ENCODE peak calls at places on chromosomes 5 and 9, in five cellular contexts. X is breast epithelium, J is Calu3, S is GM12865, W is lower leg skin. Z is an unnamed sample.

GRCh38 chr9:16312116-16312515 is 558.4 kb downstream of the BNC2 start:
- DNase-seq in X (no peak), J (no peak), S (no peak), W (no peak), Z (no peak)

GRCh38 chr5:168086104-168086610 is 205.3 kb upstream of the WWC1 start:
- DNase-seq in X (no peak), J (peak; percentile 63), S (no peak), W (no peak), Z (no peak)

GRCh38 chr5:7663808-7664207 is 187.1 kb downstream of the CFAP90 start:
- DNase-seq in X (no peak), J (no peak), S (no peak), W (no peak), Z (no peak)

GRCh38 chr5:10689391-10690081 is 71.5 kb downstream of the DAP start:
- DNase-seq in X (no peak), J (peak; percentile 34), S (peak; percentile 64), W (no peak), Z (no peak)

GRCh38 chr5:143955140-143955539 is 143.2 kb downstream of the HMHB1 start:
- DNase-seq in X (no peak), J (no peak), S (no peak), W (no peak), Z (no peak)

GRCh38 chr5:29950416-29951145 is 1242.9 kb upstream of the CDH6 start:
- DNase-seq in X (no peak), J (no peak), S (no peak), W (no peak), Z (no peak)

GRCh38 chr5:98921947-98922508 is 6.8 kb downstream of the CHD1 start:
- DNase-seq in X (no peak), J (no peak), S (no peak), W (no peak), Z (no peak)

GRCh38 chr5:1772634-1773033 is 27.0 kb downstream of the MRPL36 start:
- DNase-seq in X (no peak), J (no peak), S (peak; percentile 52), W (no peak), Z (no peak)

GRCh38 chr9:117734523-117735314 is 30.5 kb downstream of the TLR4 start:
- DNase-seq in X (no peak), J (no peak), S (no peak), W (no peak), Z (no peak)

GRCh38 chr9:84139296-84140100 is 158.9 kb downstream of the RMI1 start:
- DNase-seq in X (peak; percentile 44), J (no peak), S (peak; percentile 55), W (no peak), Z (no peak)

GRCh38 chr9:17578911-17579793 is at the start of gene SH3GL2:
- DNase-seq in X (no peak), J (peak; percentile 65), S (peak; percentile 7), W (no peak), Z (peak; percentile 61)

GRCh38 chr9:96367943-96368342 is 15.6 kb downstream of the SLC35D2 start:
- DNase-seq in X (no peak), J (no peak), S (no peak), W (no peak), Z (no peak)

GRCh38 chr5:76836181-76836580 is 13.6 kb upstream of the S100Z start:
- DNase-seq in X (no peak), J (no peak), S (no peak), W (no peak), Z (no peak)

GRCh38 chr9:89986190-89986589 is 381.4 kb downstream of the GADD45G start:
- DNase-seq in X (no peak), J (no peak), S (no peak), W (no peak), Z (no peak)

GRCh38 chr5:10583663-10584572 is 20.0 kb downstream of the ANKRD33B start:
- DNase-seq in X (no peak), J (no peak), S (no peak), W (peak; percentile 56), Z (no peak)

GRCh38 chr9:14062449-14063187 is 251.3 kb downstream of the NFIB start:
- DNase-seq in X (no peak), J (no peak), S (no peak), W (no peak), Z (no peak)

GRCh38 chr9:135410831-135411473 is 68.6 kb upstream of the PPP1R26 start:
- DNase-seq in X (no peak), J (no peak), S (no peak), W (peak; percentile 58), Z (peak; percentile 35)

GRCh38 chr5:124909734-124910133 is 163.3 kb upstream of the ZNF608 start:
- DNase-seq in X (no peak), J (no peak), S (no peak), W (no peak), Z (no peak)

GRCh38 chr9:137369911-137370630 is 52.9 kb downstream of the EXD3 start:
- DNase-seq in X (no peak), J (no peak), S (no peak), W (peak; percentile 70), Z (no peak)

GRCh38 chr9:133478851-133479711 is at the start of gene SLC2A6:
- DNase-seq in X (peak; percentile 59), J (peak; percentile 81), S (peak; percentile 91), W (peak; percentile 94), Z (peak; percentile 83)

GRCh38 chr5:126610616-126611015 is 9.9 kb downstream of the PHAX start:
- DNase-seq in X (no peak), J (no peak), S (no peak), W (peak; percentile 71), Z (no peak)

GRCh38 chr5:126614189-126614588 is 13.4 kb downstream of the PHAX start:
- DNase-seq in X (no peak), J (no peak), S (no peak), W (peak; percentile 34), Z (no peak)

GRCh38 chr5:126619781-126620180 is 19.0 kb downstream of the PHAX start:
- DNase-seq in X (no peak), J (no peak), S (no peak), W (no peak), Z (no peak)

GRCh38 chr5:126610163-126610562 is 9.4 kb downstream of the PHAX start:
- DNase-seq in X (no peak), J (no peak), S (no peak), W (no peak), Z (no peak)

DNA sequence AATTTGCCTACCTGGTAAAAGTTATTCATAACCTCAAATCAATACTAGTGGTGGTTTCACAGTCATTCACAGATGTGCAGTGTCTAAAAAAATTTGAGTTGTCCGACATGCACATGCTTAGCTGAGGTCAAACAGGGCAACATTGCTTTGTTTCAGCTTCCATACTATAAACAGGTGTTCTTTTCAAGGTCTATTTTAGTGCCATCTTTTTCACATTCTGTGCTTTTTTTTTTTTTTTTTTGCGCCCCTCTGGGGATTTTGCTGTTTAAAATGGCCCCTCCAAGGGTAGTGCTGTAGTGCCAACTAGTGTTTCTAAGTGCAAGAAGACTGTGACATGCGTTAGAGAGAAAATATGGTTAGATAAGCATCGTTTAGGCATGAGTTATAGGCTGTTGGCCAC is 14.5 kb downstream of the PHAX start:
- DNase-seq in X (no peak), J (no peak), S (peak; percentile 82), W (no peak), Z (no peak)
- TF ChIP-seq CTCF in X (no peak), J (no peak), S (peak; percentile 29), W (no peak), Z (no peak)

DNA sequence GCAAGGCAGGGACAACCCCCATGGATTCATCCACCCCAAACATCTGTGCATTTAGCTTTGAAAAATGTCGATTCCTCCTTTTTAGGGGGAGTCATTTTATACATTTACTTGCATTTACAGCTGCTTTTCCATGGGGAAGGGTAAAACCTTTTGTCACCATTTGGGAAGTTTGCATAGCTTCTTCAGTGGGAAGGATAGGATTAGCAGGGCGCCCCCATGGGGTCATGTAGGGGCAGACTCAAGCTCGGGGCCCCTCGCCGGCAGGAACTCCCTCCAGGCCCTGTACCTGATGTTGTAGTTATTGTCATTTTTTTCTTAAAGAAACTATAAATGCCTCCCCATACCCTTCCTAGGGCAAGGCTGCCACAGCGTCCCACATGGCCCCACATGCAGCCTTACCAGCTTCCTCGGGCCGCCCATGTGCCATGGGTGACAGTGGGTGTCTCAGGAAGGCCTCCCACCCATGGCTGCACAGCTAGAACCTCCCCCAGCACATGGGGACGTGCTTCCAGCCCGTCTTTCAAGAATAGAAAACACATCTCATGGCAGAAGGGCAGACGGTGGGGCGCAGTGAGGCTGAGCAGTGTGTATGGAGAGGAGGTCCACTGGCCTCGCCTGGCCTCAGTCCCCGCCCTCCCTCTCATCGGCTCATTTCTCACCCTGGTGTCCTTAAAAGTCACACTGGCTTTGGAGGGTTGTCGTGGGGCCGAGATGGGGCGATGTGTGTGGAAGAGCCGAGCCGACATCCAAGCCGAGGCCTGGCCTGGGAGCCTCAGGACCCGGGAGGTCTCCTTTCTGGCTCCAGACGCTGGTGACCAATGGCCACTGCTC is 76.1 kb upstream of the OTULINL start:
- DNase-seq in X (no peak), J (no peak), S (no peak), W (peak; percentile 71), Z (no peak)
- TF ChIP-seq CTCF in X (no peak), J (no peak), S (no peak), W (no peak), Z (no peak)

GRCh38 chr9:77899679-77900354 is 131.8 kb downstream of the GNAQ start:
- DNase-seq in X (no peak), J (no peak), S (no peak), W (no peak), Z (no peak)

GRCh38 chr9:77893706-77894105 is 137.9 kb downstream of the GNAQ start:
- DNase-seq in X (no peak), J (no peak), S (no peak), W (no peak), Z (no peak)

GRCh38 chr9:77898864-77899263 is 132.7 kb downstream of the GNAQ start:
- DNase-seq in X (no peak), J (no peak), S (no peak), W (no peak), Z (no peak)

GRCh38 chr9:77896269-77897245 is 135.1 kb downstream of the GNAQ start:
- DNase-seq in X (no peak), J (no peak), S (no peak), W (no peak), Z (no peak)

DNA sequence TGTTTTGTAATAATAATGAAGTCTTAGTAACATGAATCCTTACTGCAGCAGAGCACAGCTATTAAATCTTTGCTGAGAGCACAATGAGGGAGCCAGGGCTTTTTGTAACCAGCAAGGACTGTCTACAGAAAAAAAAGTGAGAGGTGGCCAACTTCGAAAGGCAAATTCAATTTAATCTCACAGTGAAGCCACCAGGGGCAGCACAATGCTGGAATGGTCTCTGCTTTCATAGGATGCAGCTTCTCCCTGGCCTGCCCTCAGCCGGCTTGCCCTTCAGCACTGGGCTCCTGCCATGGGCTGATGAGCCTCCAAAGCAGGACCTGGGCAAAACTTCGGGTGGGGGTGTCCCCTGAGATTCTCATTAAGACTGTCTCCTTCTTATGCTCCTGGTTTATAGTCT is 134.3 kb downstream of the GNAQ start:
- DNase-seq in X (no peak), J (no peak), S (peak; percentile 22), W (no peak), Z (no peak)
- TF ChIP-seq CTCF in X (no peak), J (no peak), S (no peak), W (no peak), Z (no peak)

DNA sequence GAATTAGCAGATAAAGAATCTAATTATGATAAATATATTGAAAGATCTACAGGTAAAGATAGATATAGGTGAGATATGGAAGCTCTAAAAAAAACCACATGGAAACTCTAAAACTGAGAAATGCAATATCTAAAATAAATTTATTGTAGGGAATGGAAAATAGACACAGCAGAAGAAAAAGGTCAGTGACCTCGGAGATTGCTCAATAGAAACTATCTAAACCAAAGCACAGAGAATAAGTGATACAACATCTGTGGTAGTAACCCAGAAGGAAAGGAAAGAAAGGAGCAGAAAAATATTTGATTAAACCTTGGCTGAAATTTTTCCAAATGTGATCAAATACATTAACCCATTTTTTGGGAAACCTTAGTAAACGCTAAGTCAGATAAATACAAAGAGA is 43.1 kb upstream of the GLIPR2 start:
- DNase-seq in X (no peak), J (no peak), S (no peak), W (no peak), Z (no peak)
- TF ChIP-seq CTCF in X (no peak), J (no peak), S (no peak), W (no peak), Z (no peak)